ENCODE peak calls at places on chromosome 19, in five cellular contexts. F, E, S, D and O are unnamed samples.
A peak's percentile ranks its signal among the peaks of the same experiment; 100 is the strongest.

GRCh38 chr19:52171321-52172169 is at the start of gene ZNF836:
- DNase-seq in F (peak; percentile 39), E (no peak), S (peak; percentile 94), D (peak; percentile 91), O (peak; percentile 77)

GRCh38 chr19:19110410-19111137 is 27.7 kb downstream of the TMEM161A start:
- DNase-seq in D (no peak), E (no peak), S (peak; percentile 47), F (no peak), O (peak; percentile 45)

GRCh38 chr19:3573162-3573857 is 566 bp downstream of the HMG20B start:
- DNase-seq in E (no peak), S (no peak), D (no peak), F (no peak), O (no peak)

GRCh38 chr19:30135797-30136196 is 193.8 kb downstream of the URI1 start:
- DNase-seq in E (no peak), D (no peak), F (no peak), S (no peak), O (no peak)

GRCh38 chr19:53057904-53058579 is 13.5 kb downstream of the ERVV-2 start:
- DNase-seq in D (no peak), S (no peak), F (no peak), E (no peak), O (no peak)

GRCh38 chr19:11130824-11131455 is 24.6 kb downstream of the SPC24 start:
- DNase-seq in D (peak; percentile 75), E (no peak), F (no peak), S (peak; percentile 83), O (peak; percentile 77)

GRCh38 chr19:16541526-16542044 is 652 bp downstream of the CHERP start:
- DNase-seq in F (no peak), E (no peak), S (no peak), D (no peak), O (peak; percentile 9)

GRCh38 chr19:12126707-12127106 is 13.4 kb downstream of the ZNF20 start:
- DNase-seq in F (no peak), E (no peak), D (no peak), S (no peak), O (peak; percentile 17)

GRCh38 chr19:18308948-18309325 is 13.9 kb downstream of the LSM4 start:
- DNase-seq in S (no peak), F (no peak), E (no peak), D (no peak), O (no peak)

GRCh38 chr19:48190288-48191284 is 20.1 kb downstream of the ZSWIM9 start:
- DNase-seq in E (peak; percentile 56), S (no peak), F (no peak), D (peak; percentile 41), O (peak; percentile 98)

GRCh38 chr19:5445667-5446066 is 9.6 kb upstream of the ZNRF4 start:
- DNase-seq in D (no peak), E (no peak), S (no peak), F (no peak), O (peak; percentile 51)

GRCh38 chr19:45139286-45140143 is 21.3 kb downstream of the NKPD1 start:
- DNase-seq in F (no peak), S (no peak), D (no peak), E (no peak), O (no peak)

GRCh38 chr19:54480048-54480447 is 7.0 kb upstream of the CDC42EP5 start:
- DNase-seq in S (no peak), E (no peak), D (no peak), F (no peak), O (no peak)

GRCh38 chr19:558770-559439 is 13.5 kb upstream of the BSG start:
- DNase-seq in S (peak; percentile 84), F (no peak), E (no peak), D (no peak), O (no peak)

GRCh38 chr19:50695251-50696064 is 24.1 kb downstream of the SHANK1 start:
- DNase-seq in D (no peak), S (no peak), F (no peak), E (no peak), O (peak; percentile 48)

GRCh38 chr19:45485301-45486077 is 11.4 kb downstream of the RTN2 start:
- DNase-seq in E (peak; percentile 70), D (peak; percentile 98), F (no peak), S (peak; percentile 97), O (peak; percentile 98)

GRCh38 chr19:8638078-8638619 is 7.7 kb downstream of the NFILZ start:
- DNase-seq in F (no peak), S (no peak), D (no peak), E (no peak), O (peak; percentile 78)

GRCh38 chr19:4124638-4125037 is 716 bp upstream of the MAP2K2 start:
- DNase-seq in S (no peak), D (no peak), F (no peak), E (no peak), O (no peak)

GRCh38 chr19:4744451-4745170 is 21.0 kb upstream of the DPP9 start:
- DNase-seq in S (peak; percentile 57), E (no peak), F (peak; percentile 56), D (no peak), O (peak; percentile 64)

GRCh38 chr19:39828015-39828633 is 5.8 kb downstream of the DYRK1B start:
- DNase-seq in S (no peak), E (no peak), D (no peak), F (no peak), O (no peak)

GRCh38 chr19:40331052-40331451 is 17.1 kb downstream of the C19orf47 start:
- DNase-seq in S (no peak), E (no peak), F (no peak), D (no peak), O (no peak)

GRCh38 chr19:30406220-30406944 is 34.2 kb downstream of the ZNF536 start:
- DNase-seq in D (no peak), E (no peak), S (no peak), F (no peak), O (peak; percentile 12)

GRCh38 chr19:1251503-1252220 is 3.3 kb downstream of the MIDN start:
- DNase-seq in D (peak; percentile 76), S (no peak), F (no peak), E (no peak), O (peak; percentile 64)

GRCh38 chr19:18946918-18947317 is 5.9 kb upstream of the HOMER3 start:
- DNase-seq in D (no peak), E (no peak), S (no peak), F (no peak), O (no peak)

DNA sequence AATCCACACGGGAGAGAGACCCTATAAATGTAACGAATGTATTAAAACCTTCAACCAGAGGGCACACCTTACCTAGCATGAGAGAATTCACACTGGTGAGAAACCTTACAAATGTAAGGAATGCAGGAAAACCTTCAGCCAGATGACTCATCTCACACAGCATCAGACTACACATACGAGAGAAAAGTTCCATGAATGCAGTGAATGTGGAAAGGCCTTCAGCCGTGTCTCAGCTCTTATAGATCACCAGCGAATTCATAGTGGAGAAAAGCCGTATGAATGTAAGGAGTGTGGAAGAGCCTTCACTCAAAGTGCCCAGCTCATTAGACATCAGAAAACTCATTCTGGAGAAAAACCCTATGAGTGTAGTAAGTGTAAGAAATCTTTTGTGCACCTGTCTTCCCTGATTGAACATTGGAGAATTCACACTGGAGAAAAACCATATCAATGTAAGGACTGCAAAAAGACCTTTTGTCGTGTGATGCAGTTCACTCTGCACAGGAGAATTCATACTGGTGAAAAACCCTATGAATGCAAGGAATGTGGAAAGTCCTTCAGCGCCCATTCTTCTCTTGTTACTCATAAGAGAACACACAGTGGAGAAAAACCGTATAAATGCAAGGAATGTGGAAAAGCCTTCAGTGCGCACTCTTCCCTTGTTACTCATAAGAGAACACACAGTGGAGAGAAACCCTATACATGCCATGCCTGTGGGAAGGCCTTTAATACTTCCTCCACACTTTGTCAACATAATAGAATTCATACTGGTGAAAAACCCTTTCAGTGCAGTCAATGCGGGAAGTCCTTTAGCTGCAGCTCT is 16.0 kb downstream of the ZNF582 start:
- DNase-seq in E (no peak), S (no peak), F (no peak), D (no peak), O (no peak)
- TF ChIP-seq CTCF in E (no peak), S (no peak), F (no peak), D (no peak), O (no peak)

GRCh38 chr19:33950141-33950805 is 153.6 kb downstream of the KCTD15 start:
- DNase-seq in E (no peak), F (no peak), S (no peak), D (no peak), O (no peak)

GRCh38 chr19:33948651-33949335 is 152.1 kb downstream of the KCTD15 start:
- DNase-seq in S (no peak), D (no peak), E (no peak), F (no peak), O (no peak)

GRCh38 chr19:33946535-33947323 is 150.1 kb downstream of the KCTD15 start:
- DNase-seq in F (no peak), S (no peak), D (no peak), E (no peak), O (no peak)

GRCh38 chr19:33953023-33953422 is 156.4 kb downstream of the KCTD15 start:
- DNase-seq in D (no peak), F (no peak), S (no peak), E (no peak), O (no peak)

DNA sequence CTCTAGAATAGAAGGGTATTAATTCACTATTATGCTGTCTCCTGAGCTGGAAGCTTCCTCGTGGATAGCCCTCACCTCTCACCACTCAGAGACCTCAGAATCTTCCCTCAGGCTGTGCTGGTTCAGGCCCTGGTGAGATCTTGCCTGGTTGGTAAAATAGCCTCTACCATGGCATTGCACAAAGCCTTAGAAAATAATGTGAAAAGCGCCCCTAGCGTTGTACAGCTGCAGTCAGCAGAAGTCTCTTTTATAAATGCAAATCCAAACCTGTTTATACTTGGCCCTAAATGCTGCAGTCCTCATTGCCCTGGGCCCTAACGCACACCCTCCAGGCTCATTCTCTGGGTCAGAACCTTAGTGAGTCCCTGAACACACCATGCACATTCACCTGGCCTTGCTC is 150.9 kb downstream of the KCTD15 start:
- DNase-seq in S (no peak), D (no peak), E (no peak), F (no peak), O (no peak)
- TF ChIP-seq CTCF in S (no peak), D (no peak), E (no peak), F (no peak), O (no peak)

GRCh38 chr19:55502197-55502952 is 14.1 kb downstream of the SSC5D start:
- DNase-seq in E (no peak), F (no peak), S (no peak), D (no peak), O (no peak)

GRCh38 chr19:55503447-55504251 is 15.4 kb downstream of the SSC5D start:
- DNase-seq in S (peak; percentile 91), E (no peak), D (peak; percentile 96), F (no peak), O (peak; percentile 90)

GRCh38 chr19:55500368-55500952 is 12.2 kb downstream of the SSC5D start:
- DNase-seq in S (no peak), E (no peak), F (no peak), D (no peak), O (no peak)

GRCh38 chr19:55504981-55505380 is 16.7 kb downstream of the SSC5D start:
- DNase-seq in E (no peak), F (no peak), D (no peak), S (no peak), O (no peak)

DNA sequence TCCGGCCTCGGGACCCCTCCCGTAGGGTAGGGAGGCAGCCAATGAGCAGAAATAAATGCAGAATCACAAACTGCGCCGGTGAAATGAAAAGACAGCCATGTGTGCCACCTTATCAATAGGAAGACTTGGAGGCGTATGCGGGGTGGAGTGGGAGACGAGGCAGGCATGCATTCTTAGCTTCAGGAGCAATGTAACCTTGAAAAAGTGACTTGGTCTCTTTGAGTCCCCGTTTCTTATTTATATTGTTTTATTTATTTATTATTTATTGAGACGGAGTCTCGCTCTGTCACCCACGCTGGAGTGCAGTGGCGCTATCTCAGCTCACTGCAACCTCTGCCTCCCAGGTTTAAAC is 16.0 kb downstream of the SSC5D start:
- DNase-seq in D (no peak), F (no peak), E (no peak), S (no peak), O (no peak)
- TF ChIP-seq CTCF in D (peak; percentile 58), F (no peak), E (no peak), S (no peak), O (no peak)

GRCh38 chr19:15251749-15252397 is 19.6 kb upstream of the EPHX3 start:
- DNase-seq in F (peak; percentile 57), E (peak; percentile 70), D (no peak), S (peak; percentile 89), O (peak; percentile 79)
- TF ChIP-seq CTCF in F (peak; percentile 51), E (peak; percentile 57), D (no peak), S (peak; percentile 76), O (peak; percentile 51)